ENCODE peak calls at places on chromosomes 12 and 14, in nine cellular contexts. One of them, this sample, is unnamed.

GRCh38 chr14:30971586-30971985 is 53.9 kb upstream of the AP4S1 start:
- DNase-seq in pancreas: no peak
- DNase-seq in CD4-positive, alpha-beta memory T cell: no peak
- DNase-seq in lung: no peak
- DNase-seq in left ventricle myocardium inferior: no peak
- DNase-seq in GM23248: no peak
- DNase-seq in CD8-positive, alpha-beta memory T cell: no peak
- DNase-seq in fibroblast of lung: no peak
- DNase-seq in GM23338: no peak
- DNase-seq in this sample: no peak

GRCh38 chr14:32435411-32435810 is 106.3 kb downstream of the AKAP6 start:
- DNase-seq in left ventricle myocardium inferior: no peak
- DNase-seq in pancreas: no peak
- DNase-seq in CD8-positive, alpha-beta memory T cell: no peak
- DNase-seq in CD4-positive, alpha-beta memory T cell: no peak
- DNase-seq in GM23338: no peak
- DNase-seq in GM23248: no peak
- DNase-seq in lung: no peak
- DNase-seq in fibroblast of lung: no peak
- DNase-seq in this sample: no peak

GRCh38 chr14:26606729-26607128 is 8.9 kb upstream of the NOVA1 start:
- DNase-seq in CD4-positive, alpha-beta memory T cell: no peak
- DNase-seq in fibroblast of lung: peak
- DNase-seq in CD8-positive, alpha-beta memory T cell: no peak
- DNase-seq in pancreas: no peak
- DNase-seq in GM23338: no peak
- DNase-seq in left ventricle myocardium inferior: no peak
- DNase-seq in lung: no peak
- DNase-seq in GM23248: peak
- DNase-seq in this sample: no peak

GRCh38 chr14:102196008-102196407 is 56.3 kb downstream of the WDR20 start:
- DNase-seq in fibroblast of lung: no peak
- DNase-seq in CD4-positive, alpha-beta memory T cell: no peak
- DNase-seq in lung: no peak
- DNase-seq in left ventricle myocardium inferior: no peak
- DNase-seq in GM23338: no peak
- DNase-seq in CD8-positive, alpha-beta memory T cell: no peak
- DNase-seq in pancreas: no peak
- DNase-seq in GM23248: no peak
- DNase-seq in this sample: no peak

GRCh38 chr14:94390372-94391086 is 2.1 kb upstream of the SERPINA1 start:
- DNase-seq in lung: peak
- DNase-seq in fibroblast of lung: no peak
- DNase-seq in GM23248: no peak
- DNase-seq in CD4-positive, alpha-beta memory T cell: no peak
- DNase-seq in CD8-positive, alpha-beta memory T cell: no peak
- DNase-seq in pancreas: peak
- DNase-seq in left ventricle myocardium inferior: peak
- DNase-seq in GM23338: peak
- DNase-seq in this sample: no peak

GRCh38 chr14:59630281-59630963 is 53.8 kb upstream of the CCDC175 start:
- DNase-seq in CD4-positive, alpha-beta memory T cell: no peak
- DNase-seq in GM23248: peak
- DNase-seq in fibroblast of lung: no peak
- DNase-seq in pancreas: no peak
- DNase-seq in GM23338: peak
- DNase-seq in left ventricle myocardium inferior: no peak
- DNase-seq in lung: no peak
- DNase-seq in CD8-positive, alpha-beta memory T cell: no peak
- DNase-seq in this sample: peak

GRCh38 chr14:90456551-90456950 is 59.7 kb downstream of the CALM1 start:
- DNase-seq in lung: no peak
- DNase-seq in CD4-positive, alpha-beta memory T cell: no peak
- DNase-seq in left ventricle myocardium inferior: no peak
- DNase-seq in fibroblast of lung: no peak
- DNase-seq in CD8-positive, alpha-beta memory T cell: no peak
- DNase-seq in pancreas: no peak
- DNase-seq in GM23248: no peak
- DNase-seq in GM23338: no peak
- DNase-seq in this sample: no peak

GRCh38 chr14:73474952-73475351 is 15.8 kb upstream of the RIOX1 start:
- DNase-seq in fibroblast of lung: no peak
- DNase-seq in pancreas: no peak
- DNase-seq in GM23248: no peak
- DNase-seq in left ventricle myocardium inferior: no peak
- DNase-seq in CD8-positive, alpha-beta memory T cell: no peak
- DNase-seq in CD4-positive, alpha-beta memory T cell: no peak
- DNase-seq in GM23338: no peak
- DNase-seq in lung: no peak
- DNase-seq in this sample: no peak

GRCh38 chr12:53229454-53229853 is 2.6 kb downstream of the RARG start:
- DNase-seq in CD4-positive, alpha-beta memory T cell: no peak
- DNase-seq in fibroblast of lung: no peak
- DNase-seq in lung: no peak
- DNase-seq in GM23248: no peak
- DNase-seq in GM23338: peak
- DNase-seq in pancreas: no peak
- DNase-seq in left ventricle myocardium inferior: no peak
- DNase-seq in CD8-positive, alpha-beta memory T cell: no peak
- DNase-seq in this sample: no peak

GRCh38 chr12:31756977-31757420 is 28.2 kb upstream of the AMN1 start:
- DNase-seq in GM23338: no peak
- DNase-seq in CD8-positive, alpha-beta memory T cell: no peak
- DNase-seq in pancreas: no peak
- DNase-seq in fibroblast of lung: peak
- DNase-seq in GM23248: peak
- DNase-seq in left ventricle myocardium inferior: no peak
- DNase-seq in lung: no peak
- DNase-seq in CD4-positive, alpha-beta memory T cell: no peak
- DNase-seq in this sample: no peak

GRCh38 chr14:97057238-97057637 is 260.1 kb downstream of the VRK1 start:
- DNase-seq in GM23338: no peak
- DNase-seq in fibroblast of lung: no peak
- DNase-seq in CD4-positive, alpha-beta memory T cell: no peak
- DNase-seq in lung: no peak
- DNase-seq in GM23248: no peak
- DNase-seq in pancreas: no peak
- DNase-seq in left ventricle myocardium inferior: no peak
- DNase-seq in CD8-positive, alpha-beta memory T cell: no peak
- DNase-seq in this sample: no peak

GRCh38 chr14:97052001-97052400 is 254.8 kb downstream of the VRK1 start:
- DNase-seq in fibroblast of lung: no peak
- DNase-seq in GM23338: no peak
- DNase-seq in CD4-positive, alpha-beta memory T cell: no peak
- DNase-seq in GM23248: no peak
- DNase-seq in pancreas: no peak
- DNase-seq in left ventricle myocardium inferior: no peak
- DNase-seq in lung: no peak
- DNase-seq in CD8-positive, alpha-beta memory T cell: no peak
- DNase-seq in this sample: no peak

GRCh38 chr14:97056086-97056485 is 258.9 kb downstream of the VRK1 start:
- DNase-seq in CD4-positive, alpha-beta memory T cell: no peak
- DNase-seq in fibroblast of lung: no peak
- DNase-seq in CD8-positive, alpha-beta memory T cell: no peak
- DNase-seq in GM23248: no peak
- DNase-seq in lung: no peak
- DNase-seq in left ventricle myocardium inferior: no peak
- DNase-seq in GM23338: peak
- DNase-seq in pancreas: no peak
- DNase-seq in this sample: peak

GRCh38 chr14:97058071-97058470 is 260.9 kb downstream of the VRK1 start:
- DNase-seq in CD4-positive, alpha-beta memory T cell: no peak
- DNase-seq in CD8-positive, alpha-beta memory T cell: no peak
- DNase-seq in GM23248: no peak
- DNase-seq in GM23338: no peak
- DNase-seq in fibroblast of lung: no peak
- DNase-seq in pancreas: no peak
- DNase-seq in lung: no peak
- DNase-seq in left ventricle myocardium inferior: no peak
- DNase-seq in this sample: no peak

GRCh38 chr14:97053941-97054340 is 256.8 kb downstream of the VRK1 start:
- DNase-seq in fibroblast of lung: no peak
- DNase-seq in left ventricle myocardium inferior: no peak
- DNase-seq in CD4-positive, alpha-beta memory T cell: no peak
- DNase-seq in GM23248: no peak
- DNase-seq in CD8-positive, alpha-beta memory T cell: no peak
- DNase-seq in GM23338: no peak
- DNase-seq in pancreas: no peak
- DNase-seq in lung: no peak
- DNase-seq in this sample: no peak
- H3K27ac ChIP-seq in fibroblast of lung: no peak
- H3K27ac ChIP-seq in left ventricle myocardium inferior: no peak
- H3K27ac ChIP-seq in CD4-positive, alpha-beta memory T cell: no peak
- H3K27ac ChIP-seq in GM23248: no peak
- H3K27ac ChIP-seq in CD8-positive, alpha-beta memory T cell: no peak
- H3K27ac ChIP-seq in GM23338: no peak
- H3K27ac ChIP-seq in pancreas: no peak
- H3K27ac ChIP-seq in lung: no peak
- H3K27ac ChIP-seq in this sample: no peak

DNA sequence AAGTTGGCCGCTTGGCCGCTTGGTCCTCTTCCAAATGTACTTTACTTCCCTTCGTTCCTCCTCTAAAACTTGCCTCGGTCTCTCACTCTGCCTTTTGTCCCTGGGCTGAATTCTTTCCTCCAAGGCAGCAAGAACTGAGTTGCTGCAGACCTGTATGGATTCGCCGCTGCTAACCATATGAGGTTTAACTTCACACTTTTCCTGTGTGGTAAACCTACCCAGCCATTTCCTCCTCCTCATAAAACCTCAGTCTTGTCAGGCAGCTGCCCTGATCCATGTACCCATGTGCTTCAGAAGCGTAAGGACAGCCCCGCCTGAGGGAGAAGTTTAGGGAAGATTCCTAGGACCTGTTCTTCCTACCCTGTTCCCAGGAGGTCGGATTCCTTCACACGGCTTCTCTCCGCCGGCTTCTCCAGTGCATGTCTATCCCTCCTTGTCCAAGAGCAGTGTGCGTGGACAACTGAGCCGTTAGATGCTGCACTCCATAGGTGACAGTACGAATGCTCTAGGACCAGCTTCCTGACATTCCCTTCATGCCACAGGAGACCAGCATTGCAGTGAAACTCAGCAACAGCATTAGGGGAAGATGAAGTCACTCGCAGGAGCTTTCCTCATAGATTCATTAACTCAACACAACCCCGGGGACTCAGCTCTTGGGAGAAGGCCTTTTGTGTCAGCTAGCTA is 188.1 kb downstream of the MON2 start:
- DNase-seq in GM23338: no peak
- DNase-seq in GM23248: no peak
- DNase-seq in CD8-positive, alpha-beta memory T cell: no peak
- DNase-seq in left ventricle myocardium inferior: no peak
- DNase-seq in lung: no peak
- DNase-seq in CD4-positive, alpha-beta memory T cell: no peak
- DNase-seq in pancreas: no peak
- DNase-seq in fibroblast of lung: no peak
- DNase-seq in this sample: no peak
- H3K27ac ChIP-seq in GM23338: no peak
- H3K27ac ChIP-seq in GM23248: no peak
- H3K27ac ChIP-seq in CD8-positive, alpha-beta memory T cell: no peak
- H3K27ac ChIP-seq in left ventricle myocardium inferior: no peak
- H3K27ac ChIP-seq in lung: no peak
- H3K27ac ChIP-seq in CD4-positive, alpha-beta memory T cell: no peak
- H3K27ac ChIP-seq in pancreas: no peak
- H3K27ac ChIP-seq in fibroblast of lung: no peak
- H3K27ac ChIP-seq in this sample: no peak

GRCh38 chr12:6264402-6265037 is 46.0 kb upstream of the PLEKHG6 start:
- DNase-seq in CD4-positive, alpha-beta memory T cell: no peak
- DNase-seq in pancreas: no peak
- DNase-seq in left ventricle myocardium inferior: no peak
- DNase-seq in GM23338: no peak
- DNase-seq in lung: peak
- DNase-seq in GM23248: no peak
- DNase-seq in fibroblast of lung: no peak
- DNase-seq in CD8-positive, alpha-beta memory T cell: no peak
- DNase-seq in this sample: no peak

GRCh38 chr12:6263931-6264330 is 46.6 kb upstream of the PLEKHG6 start:
- DNase-seq in GM23248: no peak
- DNase-seq in pancreas: no peak
- DNase-seq in left ventricle myocardium inferior: no peak
- DNase-seq in GM23338: no peak
- DNase-seq in CD8-positive, alpha-beta memory T cell: no peak
- DNase-seq in fibroblast of lung: no peak
- DNase-seq in lung: no peak
- DNase-seq in CD4-positive, alpha-beta memory T cell: no peak
- DNase-seq in this sample: no peak

GRCh38 chr12:6262635-6263034 is 47.8 kb upstream of the PLEKHG6 start:
- DNase-seq in fibroblast of lung: no peak
- DNase-seq in pancreas: no peak
- DNase-seq in GM23338: no peak
- DNase-seq in left ventricle myocardium inferior: no peak
- DNase-seq in GM23248: no peak
- DNase-seq in CD8-positive, alpha-beta memory T cell: no peak
- DNase-seq in lung: no peak
- DNase-seq in CD4-positive, alpha-beta memory T cell: no peak
- DNase-seq in this sample: no peak

GRCh38 chr12:6265038-6265405 is 45.5 kb upstream of the PLEKHG6 start:
- DNase-seq in GM23248: no peak
- DNase-seq in left ventricle myocardium inferior: no peak
- DNase-seq in CD8-positive, alpha-beta memory T cell: no peak
- DNase-seq in fibroblast of lung: no peak
- DNase-seq in pancreas: no peak
- DNase-seq in CD4-positive, alpha-beta memory T cell: no peak
- DNase-seq in GM23338: no peak
- DNase-seq in lung: no peak
- DNase-seq in this sample: no peak

DNA sequence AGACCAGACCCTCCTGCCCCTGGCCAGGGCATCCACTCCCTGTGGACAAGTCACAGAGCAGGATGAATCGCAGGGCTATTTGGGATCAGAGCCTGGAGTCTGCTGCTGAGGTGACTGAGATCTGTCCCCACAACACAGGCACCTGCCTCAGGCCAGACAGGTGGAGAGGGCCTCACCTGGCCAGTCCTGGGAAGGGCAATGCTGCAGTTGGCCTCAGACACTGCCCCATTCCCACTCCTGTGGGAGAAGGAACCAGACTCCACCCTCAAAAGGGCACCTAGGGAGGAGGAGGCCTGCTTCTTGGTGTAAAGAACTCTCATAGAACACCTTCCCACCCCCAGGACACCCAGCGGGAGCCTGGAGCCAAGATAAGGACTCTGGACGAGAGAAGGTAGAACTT is 48.3 kb upstream of the PLEKHG6 start:
- DNase-seq in lung: no peak
- DNase-seq in left ventricle myocardium inferior: no peak
- DNase-seq in CD4-positive, alpha-beta memory T cell: no peak
- DNase-seq in pancreas: no peak
- DNase-seq in GM23248: no peak
- DNase-seq in fibroblast of lung: no peak
- DNase-seq in CD8-positive, alpha-beta memory T cell: no peak
- DNase-seq in GM23338: no peak
- DNase-seq in this sample: no peak
- H3K27ac ChIP-seq in lung: no peak
- H3K27ac ChIP-seq in left ventricle myocardium inferior: no peak
- H3K27ac ChIP-seq in CD4-positive, alpha-beta memory T cell: no peak
- H3K27ac ChIP-seq in pancreas: no peak
- H3K27ac ChIP-seq in GM23248: no peak
- H3K27ac ChIP-seq in fibroblast of lung: no peak
- H3K27ac ChIP-seq in CD8-positive, alpha-beta memory T cell: no peak
- H3K27ac ChIP-seq in GM23338: no peak
- H3K27ac ChIP-seq in this sample: no peak

GRCh38 chr12:115879354-115879753 is 398.1 kb downstream of the MED13L start:
- DNase-seq in left ventricle myocardium inferior: no peak
- DNase-seq in fibroblast of lung: no peak
- DNase-seq in GM23338: no peak
- DNase-seq in pancreas: no peak
- DNase-seq in lung: no peak
- DNase-seq in CD4-positive, alpha-beta memory T cell: no peak
- DNase-seq in CD8-positive, alpha-beta memory T cell: no peak
- DNase-seq in GM23248: no peak
- DNase-seq in this sample: no peak
- H3K27ac ChIP-seq in left ventricle myocardium inferior: no peak
- H3K27ac ChIP-seq in fibroblast of lung: no peak
- H3K27ac ChIP-seq in GM23338: no peak
- H3K27ac ChIP-seq in pancreas: no peak
- H3K27ac ChIP-seq in lung: no peak
- H3K27ac ChIP-seq in CD4-positive, alpha-beta memory T cell: no peak
- H3K27ac ChIP-seq in CD8-positive, alpha-beta memory T cell: no peak
- H3K27ac ChIP-seq in GM23248: no peak
- H3K27ac ChIP-seq in this sample: no peak